ENCODE peak calls at places on chromosomes 7 and 10, in seven cellular contexts. O, R, Z, A, C, X and M are unnamed samples.

GRCh38 chr7:48009257-48009656 is 19.6 kb downstream of the SUN3 start:
- DNase-seq in R (no peak), Z (no peak), X (no peak), O (no peak), C (no peak), A (no peak), M (no peak)

GRCh38 chr7:3636131-3636860 is 335.2 kb downstream of the SDK1 start:
- DNase-seq in Z (no peak), O (no peak), C (no peak), A (no peak), R (no peak), X (no peak), M (no peak)

GRCh38 chr7:34672430-34672829 is 14.4 kb downstream of the NPSR1 start:
- DNase-seq in R (no peak), O (no peak), X (no peak), Z (no peak), A (no peak), C (no peak), M (no peak)

GRCh38 chr7:138625849-138626230 is 75.3 kb downstream of the SVOPL start:
- DNase-seq in A (no peak), X (no peak), Z (no peak), R (no peak), O (no peak), C (no peak), M (no peak)

GRCh38 chr10:12854988-12855387 is 146.5 kb downstream of the CCDC3 start:
- DNase-seq in Z (no peak), O (no peak), C (no peak), X (no peak), R (no peak), A (no peak), M (no peak)

GRCh38 chr10:133559216-133559615 is 6.2 kb downstream of the SYCE1 start:
- DNase-seq in X (no peak), O (no peak), A (no peak), R (no peak), C (no peak), Z (no peak), M (no peak)

GRCh38 chr7:2800923-2801682 is 43.0 kb downstream of the GNA12 start:
- DNase-seq in O (no peak), Z (no peak), R (no peak), A (no peak), X (no peak), C (peak; percentile 49), M (peak; percentile 38)

GRCh38 chr7:75951506-75951905 is 36.6 kb downstream of the POR start:
- DNase-seq in X (no peak), R (no peak), Z (no peak), C (no peak), A (no peak), O (no peak), M (no peak)

GRCh38 chr10:28892818-28893547 is 215.7 kb downstream of the BAMBI start:
- DNase-seq in Z (no peak), X (no peak), C (no peak), O (peak; percentile 61), R (no peak), A (no peak), M (no peak)

GRCh38 chr7:157318015-157318706 is 18.6 kb upstream of the DNAJB6 start:
- DNase-seq in R (peak; percentile 47), O (no peak), C (no peak), Z (no peak), A (no peak), X (no peak), M (no peak)